ENCODE peak calls at places on chromosomes 12 and 14, in ten cellular contexts. One of them, this sample, is unnamed.

GRCh38 chr12:124510301-124510970 is 57.0 kb downstream of the NCOR2 start:
- DNase-seq in M059J: peak
- DNase-seq in caudate nucleus: peak
- DNase-seq in NCI-H510A treated with DMSO at 0.1 percent for 48 hours: no peak
- DNase-seq in C1 segment of cervical spinal cord: peak
- DNase-seq in BE2C: no peak
- DNase-seq in amygdala: no peak
- DNase-seq in astrocyte: no peak
- DNase-seq in H54: no peak
- DNase-seq in EH: peak
- DNase-seq in this sample: peak

GRCh38 chr12:120041386-120042231 is 52.6 kb downstream of the BICDL1 start:
- DNase-seq in BE2C: no peak
- DNase-seq in M059J: no peak
- DNase-seq in amygdala: no peak
- DNase-seq in caudate nucleus: no peak
- DNase-seq in C1 segment of cervical spinal cord: no peak
- DNase-seq in astrocyte: no peak
- DNase-seq in NCI-H510A treated with DMSO at 0.1 percent for 48 hours: no peak
- DNase-seq in H54: no peak
- DNase-seq in EH: no peak
- DNase-seq in this sample: no peak

GRCh38 chr12:62933220-62933870 is 1.6 kb downstream of the PPM1H start:
- DNase-seq in amygdala: peak
- DNase-seq in BE2C: no peak
- DNase-seq in M059J: peak
- DNase-seq in NCI-H510A treated with DMSO at 0.1 percent for 48 hours: peak
- DNase-seq in C1 segment of cervical spinal cord: peak
- DNase-seq in EH: peak
- DNase-seq in H54: no peak
- DNase-seq in astrocyte: no peak
- DNase-seq in caudate nucleus: peak
- DNase-seq in this sample: no peak

GRCh38 chr12:124654666-124655316 is 87.4 kb upstream of the NCOR2 start:
- DNase-seq in astrocyte: no peak
- DNase-seq in EH: peak
- DNase-seq in C1 segment of cervical spinal cord: peak
- DNase-seq in amygdala: no peak
- DNase-seq in BE2C: peak
- DNase-seq in caudate nucleus: peak
- DNase-seq in H54: peak
- DNase-seq in M059J: no peak
- DNase-seq in NCI-H510A treated with DMSO at 0.1 percent for 48 hours: no peak
- DNase-seq in this sample: no peak

GRCh38 chr14:22822017-22822618 is 6.9 kb upstream of the SLC7A7 start:
- DNase-seq in H54: no peak
- DNase-seq in EH: no peak
- DNase-seq in astrocyte: no peak
- DNase-seq in C1 segment of cervical spinal cord: no peak
- DNase-seq in amygdala: no peak
- DNase-seq in M059J: no peak
- DNase-seq in NCI-H510A treated with DMSO at 0.1 percent for 48 hours: no peak
- DNase-seq in BE2C: no peak
- DNase-seq in caudate nucleus: no peak
- DNase-seq in this sample: no peak

GRCh38 chr14:56004807-56005579 is 113.2 kb upstream of the PELI2 start:
- DNase-seq in caudate nucleus: no peak
- DNase-seq in amygdala: no peak
- DNase-seq in EH: peak
- DNase-seq in NCI-H510A treated with DMSO at 0.1 percent for 48 hours: no peak
- DNase-seq in BE2C: no peak
- DNase-seq in C1 segment of cervical spinal cord: no peak
- DNase-seq in H54: no peak
- DNase-seq in astrocyte: peak
- DNase-seq in M059J: peak
- DNase-seq in this sample: no peak

GRCh38 chr12:24425601-24425970 is 476.1 kb upstream of the SOX5 start:
- DNase-seq in astrocyte: peak
- DNase-seq in M059J: peak
- DNase-seq in EH: peak
- DNase-seq in NCI-H510A treated with DMSO at 0.1 percent for 48 hours: no peak
- DNase-seq in H54: no peak
- DNase-seq in BE2C: no peak
- DNase-seq in amygdala: no peak
- DNase-seq in C1 segment of cervical spinal cord: no peak
- DNase-seq in caudate nucleus: no peak
- DNase-seq in this sample: no peak

GRCh38 chr12:64672925-64673409 is 62.7 kb downstream of the RASSF3 start:
- DNase-seq in BE2C: peak
- DNase-seq in C1 segment of cervical spinal cord: no peak
- DNase-seq in amygdala: no peak
- DNase-seq in caudate nucleus: no peak
- DNase-seq in EH: peak
- DNase-seq in H54: no peak
- DNase-seq in M059J: peak
- DNase-seq in astrocyte: peak
- DNase-seq in NCI-H510A treated with DMSO at 0.1 percent for 48 hours: peak
- DNase-seq in this sample: peak

GRCh38 chr12:4787965-4788364 is 67.8 kb downstream of the GALNT8 start:
- DNase-seq in astrocyte: no peak
- DNase-seq in M059J: no peak
- DNase-seq in amygdala: no peak
- DNase-seq in BE2C: no peak
- DNase-seq in EH: no peak
- DNase-seq in caudate nucleus: no peak
- DNase-seq in NCI-H510A treated with DMSO at 0.1 percent for 48 hours: no peak
- DNase-seq in C1 segment of cervical spinal cord: no peak
- DNase-seq in H54: no peak
- DNase-seq in this sample: no peak

GRCh38 chr12:99996095-99996494 is 11.4 kb upstream of the ANKS1B start:
- DNase-seq in M059J: no peak
- DNase-seq in NCI-H510A treated with DMSO at 0.1 percent for 48 hours: no peak
- DNase-seq in C1 segment of cervical spinal cord: no peak
- DNase-seq in H54: no peak
- DNase-seq in caudate nucleus: no peak
- DNase-seq in BE2C: no peak
- DNase-seq in astrocyte: no peak
- DNase-seq in amygdala: no peak
- DNase-seq in EH: no peak
- DNase-seq in this sample: no peak

GRCh38 chr14:96592591-96593388 is 90.6 kb downstream of the PAPOLA start:
- DNase-seq in astrocyte: peak
- DNase-seq in NCI-H510A treated with DMSO at 0.1 percent for 48 hours: peak
- DNase-seq in amygdala: no peak
- DNase-seq in H54: no peak
- DNase-seq in C1 segment of cervical spinal cord: no peak
- DNase-seq in BE2C: peak
- DNase-seq in M059J: no peak
- DNase-seq in caudate nucleus: peak
- DNase-seq in EH: peak
- DNase-seq in this sample: peak

GRCh38 chr14:100524233-100524932 is 62.8 kb downstream of the BEGAIN start:
- DNase-seq in caudate nucleus: no peak
- DNase-seq in amygdala: no peak
- DNase-seq in NCI-H510A treated with DMSO at 0.1 percent for 48 hours: no peak
- DNase-seq in C1 segment of cervical spinal cord: no peak
- DNase-seq in astrocyte: no peak
- DNase-seq in H54: no peak
- DNase-seq in BE2C: no peak
- DNase-seq in M059J: no peak
- DNase-seq in EH: no peak
- DNase-seq in this sample: no peak

GRCh38 chr12:56261503-56262230 is 3.5 kb upstream of the ANKRD52 start:
- DNase-seq in NCI-H510A treated with DMSO at 0.1 percent for 48 hours: no peak
- DNase-seq in caudate nucleus: no peak
- DNase-seq in astrocyte: peak
- DNase-seq in H54: peak
- DNase-seq in amygdala: no peak
- DNase-seq in M059J: peak
- DNase-seq in EH: peak
- DNase-seq in BE2C: no peak
- DNase-seq in C1 segment of cervical spinal cord: no peak
- DNase-seq in this sample: no peak

GRCh38 chr12:49680075-49680474 is 27.1 kb downstream of the FMNL3 start:
- DNase-seq in NCI-H510A treated with DMSO at 0.1 percent for 48 hours: no peak
- DNase-seq in C1 segment of cervical spinal cord: no peak
- DNase-seq in BE2C: peak
- DNase-seq in EH: no peak
- DNase-seq in astrocyte: no peak
- DNase-seq in caudate nucleus: no peak
- DNase-seq in H54: no peak
- DNase-seq in amygdala: no peak
- DNase-seq in M059J: no peak
- DNase-seq in this sample: no peak

GRCh38 chr12:15526033-15526432 is 203.7 kb downstream of the PTPRO start:
- DNase-seq in H54: no peak
- DNase-seq in amygdala: no peak
- DNase-seq in EH: no peak
- DNase-seq in C1 segment of cervical spinal cord: no peak
- DNase-seq in NCI-H510A treated with DMSO at 0.1 percent for 48 hours: peak
- DNase-seq in M059J: no peak
- DNase-seq in astrocyte: no peak
- DNase-seq in BE2C: no peak
- DNase-seq in caudate nucleus: no peak
- DNase-seq in this sample: peak

GRCh38 chr14:61360796-61361526 is 39.6 kb downstream of the PRKCH start:
- DNase-seq in BE2C: no peak
- DNase-seq in EH: no peak
- DNase-seq in NCI-H510A treated with DMSO at 0.1 percent for 48 hours: no peak
- DNase-seq in H54: no peak
- DNase-seq in caudate nucleus: no peak
- DNase-seq in C1 segment of cervical spinal cord: no peak
- DNase-seq in amygdala: no peak
- DNase-seq in M059J: no peak
- DNase-seq in astrocyte: no peak
- DNase-seq in this sample: no peak

GRCh38 chr12:116892741-116893140 is 11.5 kb upstream of the HRK start:
- DNase-seq in amygdala: no peak
- DNase-seq in EH: no peak
- DNase-seq in astrocyte: no peak
- DNase-seq in caudate nucleus: no peak
- DNase-seq in C1 segment of cervical spinal cord: no peak
- DNase-seq in M059J: no peak
- DNase-seq in NCI-H510A treated with DMSO at 0.1 percent for 48 hours: no peak
- DNase-seq in H54: no peak
- DNase-seq in BE2C: no peak
- DNase-seq in this sample: no peak

GRCh38 chr12:12840500-12840899 is 27.4 kb downstream of the DDX47 start:
- DNase-seq in caudate nucleus: no peak
- DNase-seq in astrocyte: no peak
- DNase-seq in NCI-H510A treated with DMSO at 0.1 percent for 48 hours: no peak
- DNase-seq in BE2C: no peak
- DNase-seq in amygdala: no peak
- DNase-seq in EH: no peak
- DNase-seq in M059J: no peak
- DNase-seq in C1 segment of cervical spinal cord: no peak
- DNase-seq in H54: no peak
- DNase-seq in this sample: no peak

GRCh38 chr14:24234095-24235020 is 1.6 kb downstream of the GMPR2 start:
- DNase-seq in caudate nucleus: no peak
- DNase-seq in astrocyte: no peak
- DNase-seq in C1 segment of cervical spinal cord: no peak
- DNase-seq in EH: peak
- DNase-seq in M059J: no peak
- DNase-seq in NCI-H510A treated with DMSO at 0.1 percent for 48 hours: no peak
- DNase-seq in amygdala: no peak
- DNase-seq in H54: no peak
- DNase-seq in BE2C: no peak
- DNase-seq in this sample: no peak

GRCh38 chr12:4331842-4332241 is 10.8 kb downstream of the TIGAR start:
- DNase-seq in amygdala: no peak
- DNase-seq in M059J: no peak
- DNase-seq in BE2C: no peak
- DNase-seq in H54: no peak
- DNase-seq in C1 segment of cervical spinal cord: no peak
- DNase-seq in caudate nucleus: no peak
- DNase-seq in EH: no peak
- DNase-seq in NCI-H510A treated with DMSO at 0.1 percent for 48 hours: no peak
- DNase-seq in astrocyte: no peak
- DNase-seq in this sample: no peak

GRCh38 chr14:97791906-97792305 is 994.7 kb downstream of the VRK1 start:
- DNase-seq in H54: no peak
- DNase-seq in C1 segment of cervical spinal cord: no peak
- DNase-seq in astrocyte: no peak
- DNase-seq in caudate nucleus: no peak
- DNase-seq in NCI-H510A treated with DMSO at 0.1 percent for 48 hours: no peak
- DNase-seq in M059J: no peak
- DNase-seq in BE2C: no peak
- DNase-seq in EH: no peak
- DNase-seq in amygdala: no peak
- DNase-seq in this sample: no peak

GRCh38 chr12:113049976-113050742 is 6.4 kb upstream of the DTX1 start:
- DNase-seq in NCI-H510A treated with DMSO at 0.1 percent for 48 hours: peak
- DNase-seq in amygdala: no peak
- DNase-seq in caudate nucleus: no peak
- DNase-seq in H54: no peak
- DNase-seq in C1 segment of cervical spinal cord: no peak
- DNase-seq in astrocyte: no peak
- DNase-seq in BE2C: peak
- DNase-seq in M059J: peak
- DNase-seq in EH: peak
- DNase-seq in this sample: peak

GRCh38 chr12:130132831-130133635 is 29.2 kb upstream of the FZD10 start:
- DNase-seq in C1 segment of cervical spinal cord: no peak
- DNase-seq in M059J: no peak
- DNase-seq in astrocyte: no peak
- DNase-seq in H54: no peak
- DNase-seq in EH: no peak
- DNase-seq in caudate nucleus: no peak
- DNase-seq in amygdala: no peak
- DNase-seq in NCI-H510A treated with DMSO at 0.1 percent for 48 hours: peak
- DNase-seq in BE2C: no peak
- DNase-seq in this sample: no peak

GRCh38 chr14:51473351-51473750 is 178.4 kb upstream of the FRMD6 start:
- DNase-seq in C1 segment of cervical spinal cord: no peak
- DNase-seq in BE2C: no peak
- DNase-seq in caudate nucleus: no peak
- DNase-seq in H54: no peak
- DNase-seq in amygdala: no peak
- DNase-seq in astrocyte: no peak
- DNase-seq in EH: no peak
- DNase-seq in NCI-H510A treated with DMSO at 0.1 percent for 48 hours: no peak
- DNase-seq in M059J: no peak
- DNase-seq in this sample: no peak

GRCh38 chr12:105235299-105235746 is 651 bp downstream of the APPL2 start:
- DNase-seq in BE2C: no peak
- DNase-seq in H54: no peak
- DNase-seq in NCI-H510A treated with DMSO at 0.1 percent for 48 hours: peak
- DNase-seq in EH: peak
- DNase-seq in caudate nucleus: no peak
- DNase-seq in astrocyte: no peak
- DNase-seq in C1 segment of cervical spinal cord: no peak
- DNase-seq in amygdala: no peak
- DNase-seq in M059J: peak
- DNase-seq in this sample: no peak

GRCh38 chr12:30796508-30796780 is 41.7 kb upstream of the CAPRIN2 start:
- DNase-seq in astrocyte: peak
- DNase-seq in M059J: peak
- DNase-seq in C1 segment of cervical spinal cord: no peak
- DNase-seq in NCI-H510A treated with DMSO at 0.1 percent for 48 hours: peak
- DNase-seq in caudate nucleus: no peak
- DNase-seq in EH: peak
- DNase-seq in amygdala: no peak
- DNase-seq in H54: peak
- DNase-seq in BE2C: peak
- DNase-seq in this sample: no peak

GRCh38 chr12:62983594-62983993 is 48.6 kb upstream of the PPM1H start:
- DNase-seq in H54: no peak
- DNase-seq in C1 segment of cervical spinal cord: no peak
- DNase-seq in amygdala: no peak
- DNase-seq in NCI-H510A treated with DMSO at 0.1 percent for 48 hours: no peak
- DNase-seq in astrocyte: no peak
- DNase-seq in EH: no peak
- DNase-seq in caudate nucleus: no peak
- DNase-seq in M059J: peak
- DNase-seq in BE2C: no peak
- DNase-seq in this sample: peak

GRCh38 chr12:109087250-109087649 is 6.0 kb downstream of the ALKBH2 start:
- DNase-seq in amygdala: no peak
- DNase-seq in M059J: peak
- DNase-seq in EH: no peak
- DNase-seq in H54: no peak
- DNase-seq in BE2C: no peak
- DNase-seq in astrocyte: no peak
- DNase-seq in caudate nucleus: no peak
- DNase-seq in C1 segment of cervical spinal cord: no peak
- DNase-seq in NCI-H510A treated with DMSO at 0.1 percent for 48 hours: no peak
- DNase-seq in this sample: no peak